ENCODE peak calls at places on chromosomes 11 and 22, in five cellular contexts. X, M, U, Z and T are unnamed samples.

GRCh38 chr11:35066029-35066428 is 72.9 kb upstream of the CD44 start:
- DNase-seq in X (no peak), M (no peak), U (no peak), Z (no peak), T (no peak)

GRCh38 chr22:19942886-19943664 is 1.5 kb upstream of the TXNRD2 start:
- DNase-seq in X (no peak), M (peak), U (no peak), Z (no peak), T (peak)

GRCh38 chr11:96748639-96749370 is 359.0 kb downstream of the JRKL start:
- DNase-seq in X (no peak), M (no peak), U (no peak), Z (no peak), T (no peak)

GRCh38 chr22:45889093-45889538 is 87.8 kb downstream of the WNT7B start:
- DNase-seq in X (no peak), M (no peak), U (no peak), Z (no peak), T (no peak)

GRCh38 chr11:96311120-96311568 is 31.9 kb downstream of the MAML2 start:
- DNase-seq in X (no peak), M (peak), U (no peak), Z (peak), T (no peak)

GRCh38 chr22:31229402-31230140 is 17.5 kb downstream of the LIMK2 start:
- DNase-seq in X (no peak), M (peak), U (no peak), Z (peak), T (peak)

GRCh38 chr11:16787035-16787744 is 48.7 kb downstream of the C11orf58 start:
- DNase-seq in X (no peak), M (no peak), U (no peak), Z (no peak), T (no peak)

GRCh38 chr11:9755561-9755960 is 91.7 kb downstream of the SWAP70 start:
- DNase-seq in X (no peak), M (no peak), U (no peak), Z (no peak), T (no peak)

GRCh38 chr11:95713428-95713827 is 76.2 kb downstream of the FAM76B start:
- DNase-seq in X (no peak), M (no peak), U (no peak), Z (no peak), T (no peak)

GRCh38 chr11:66685276-66686099 is 7.8 kb upstream of the RBM4B start:
- DNase-seq in X (no peak), M (no peak), U (no peak), Z (no peak), T (no peak)

GRCh38 chr11:59754494-59754858 is 700 bp upstream of the STX3 start:
- DNase-seq in X (no peak), M (no peak), U (peak), Z (peak), T (no peak)

GRCh38 chr11:36817336-36817965 is 219.4 kb upstream of the RAG2 start:
- DNase-seq in X (no peak), M (no peak), U (no peak), Z (no peak), T (no peak)

GRCh38 chr11:23767576-23767975 is 729.3 kb upstream of the LUZP2 start:
- DNase-seq in X (no peak), M (no peak), U (no peak), Z (no peak), T (no peak)